ENCODE peak calls at places on chromosomes 4 and X, in six cellular contexts. One of them, this sample, is unnamed.

GRCh38 chr4:336099-336892 is 1.3 kb upstream of the ZNF141 start:
- DNase-seq in GM12878: no peak
- DNase-seq in HCT116: no peak
- DNase-seq in K562: no peak
- DNase-seq in H1: no peak
- DNase-seq in SK-N-SH: peak; percentile 78
- DNase-seq in this sample: no peak

GRCh38 chr4:9898596-9899345 is 117.3 kb downstream of the DRD5 start:
- DNase-seq in GM12878: no peak
- DNase-seq in HCT116: peak; percentile 35
- DNase-seq in K562: no peak
- DNase-seq in H1: peak; percentile 71
- DNase-seq in SK-N-SH: peak; percentile 50
- DNase-seq in this sample: peak; percentile 73

GRCh38 chr4:139696491-139696890 is 30.9 kb downstream of the MGST2 start:
- DNase-seq in GM12878: no peak
- DNase-seq in HCT116: no peak
- DNase-seq in K562: no peak
- DNase-seq in H1: no peak
- DNase-seq in SK-N-SH: no peak
- DNase-seq in this sample: no peak

GRCh38 chr4:47877204-47877603 is 37.2 kb downstream of the NFXL1 start:
- DNase-seq in GM12878: no peak
- DNase-seq in HCT116: no peak
- DNase-seq in K562: no peak
- DNase-seq in H1: no peak
- DNase-seq in SK-N-SH: no peak
- DNase-seq in this sample: no peak

GRCh38 chr4:113957961-113958360 is 21.5 kb downstream of the ARSJ start:
- DNase-seq in GM12878: no peak
- DNase-seq in HCT116: no peak
- DNase-seq in K562: no peak
- DNase-seq in H1: no peak
- DNase-seq in SK-N-SH: no peak
- DNase-seq in this sample: no peak

GRCh38 chrX:3712080-3712869 is 1.2 kb downstream of the PRKX start:
- DNase-seq in GM12878: no peak
- DNase-seq in HCT116: no peak
- DNase-seq in K562: peak; percentile 26
- DNase-seq in H1: no peak
- DNase-seq in SK-N-SH: no peak
- DNase-seq in this sample: no peak

GRCh38 chrX:118423558-118423957 is 72.1 kb upstream of the DOCK11 start:
- DNase-seq in GM12878: peak; percentile 24
- DNase-seq in HCT116: no peak
- DNase-seq in K562: no peak
- DNase-seq in H1: no peak
- DNase-seq in SK-N-SH: no peak
- DNase-seq in this sample: no peak

GRCh38 chrX:77455437-77455836 is 8.2 kb downstream of the FGF16 start:
- DNase-seq in GM12878: no peak
- DNase-seq in HCT116: no peak
- DNase-seq in K562: no peak
- DNase-seq in H1: no peak
- DNase-seq in SK-N-SH: no peak
- DNase-seq in this sample: no peak

GRCh38 chrX:24268786-24269185 is 45.1 kb downstream of the SUPT20HL2 start:
- DNase-seq in GM12878: no peak
- DNase-seq in HCT116: no peak
- DNase-seq in K562: no peak
- DNase-seq in H1: no peak
- DNase-seq in SK-N-SH: no peak
- DNase-seq in this sample: no peak

GRCh38 chrX:2710041-2710471 is 19.0 kb downstream of the CD99 start:
- DNase-seq in GM12878: no peak
- DNase-seq in HCT116: peak; percentile 51
- DNase-seq in K562: no peak
- DNase-seq in H1: no peak
- DNase-seq in SK-N-SH: no peak
- DNase-seq in this sample: no peak

GRCh38 chr4:7941111-7942018 is 1.7 kb upstream of the AFAP1 start:
- DNase-seq in GM12878: no peak
- DNase-seq in HCT116: no peak
- DNase-seq in K562: no peak
- DNase-seq in H1: no peak
- DNase-seq in SK-N-SH: no peak
- DNase-seq in this sample: no peak

DNA sequence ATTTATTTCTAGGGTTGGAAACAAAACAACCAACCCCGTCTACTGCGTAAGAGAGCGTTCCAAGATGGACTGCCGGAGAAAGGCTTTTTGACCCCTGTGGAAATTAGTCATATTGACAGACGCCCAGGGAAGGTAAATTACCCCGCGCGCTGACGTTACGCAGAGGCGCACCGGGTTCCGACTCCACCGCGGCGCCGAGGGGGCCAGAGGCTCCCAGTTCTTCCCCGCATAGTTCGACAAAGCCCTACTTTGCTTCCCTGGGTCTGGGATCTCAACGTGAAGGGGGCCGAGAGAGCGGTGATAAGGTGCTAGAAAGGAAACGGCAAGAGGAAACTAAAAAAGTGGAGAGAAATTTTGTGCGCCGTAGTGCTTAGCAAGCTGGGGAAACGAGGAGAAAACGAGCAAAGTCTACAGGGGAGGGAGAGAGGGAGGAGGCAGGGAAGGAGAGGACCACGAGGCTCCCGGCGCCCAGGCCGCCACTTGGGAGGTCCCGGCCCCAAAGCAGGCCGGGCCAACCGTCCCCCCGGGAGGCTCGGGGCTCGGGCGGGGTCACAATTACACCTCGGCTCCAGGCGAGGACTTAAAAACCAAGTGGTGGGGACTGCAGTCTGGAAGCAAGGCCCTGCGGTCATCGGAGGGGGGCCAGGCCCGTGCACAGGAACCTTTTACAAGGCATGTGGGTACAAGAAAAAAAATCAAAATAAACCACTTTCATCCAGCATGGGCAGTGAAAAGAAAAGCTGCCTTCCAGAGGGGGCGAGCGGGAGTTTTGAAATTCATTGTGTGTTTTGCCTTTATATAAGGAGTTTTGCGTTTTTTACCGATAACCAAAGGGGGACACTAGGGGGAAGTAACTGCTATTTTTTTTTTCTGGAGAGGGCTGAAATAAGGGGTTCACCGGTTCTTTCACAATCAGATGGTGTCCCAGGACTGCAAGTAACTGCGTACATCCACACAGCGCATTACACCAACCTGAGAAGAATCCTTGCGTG is 13.1 kb downstream of the HAND2 start:
- DNase-seq in GM12878: no peak
- DNase-seq in HCT116: no peak
- DNase-seq in K562: no peak
- DNase-seq in H1: no peak
- DNase-seq in SK-N-SH: peak; percentile 70
- DNase-seq in this sample: no peak
- H3K27me3 ChIP-seq in GM12878: peaks cover 8% of the 10 kb centered on the region
- H3K27me3 ChIP-seq in HCT116: peaks cover 29% of the 10 kb centered on the region
- H3K27me3 ChIP-seq in K562: no peaks in the 10 kb centered on the region
- H3K27me3 ChIP-seq in H1: peaks cover 100% of the 10 kb centered on the region
- H3K27me3 ChIP-seq in SK-N-SH: no peaks in the 10 kb centered on the region
- H3K27me3 ChIP-seq in this sample: peaks cover 100% of the 10 kb centered on the region

GRCh38 chr4:176309772-176310171 is 10.0 kb upstream of the SPCS3 start:
- DNase-seq in GM12878: no peak
- DNase-seq in HCT116: no peak
- DNase-seq in K562: no peak
- DNase-seq in H1: no peak
- DNase-seq in SK-N-SH: no peak
- DNase-seq in this sample: no peak
- TF ChIP-seq YY1 in GM12878: no peak
- TF ChIP-seq YY1 in HCT116: no peak
- TF ChIP-seq YY1 in K562: no peak
- TF ChIP-seq YY1 in H1: no peak
- TF ChIP-seq YY1 in SK-N-SH: no peak
- TF ChIP-seq YY1 in this sample: no peak

GRCh38 chrX:40154229-40154852 is 56.6 kb upstream of the BCOR start:
- DNase-seq in GM12878: no peak
- DNase-seq in HCT116: no peak
- DNase-seq in K562: peak; percentile 45
- DNase-seq in H1: no peak
- DNase-seq in SK-N-SH: peak; percentile 75
- DNase-seq in this sample: no peak
- H3K9me3 ChIP-seq in GM12878: no peaks in the 10 kb centered on the region
- H3K9me3 ChIP-seq in HCT116: no peaks in the 10 kb centered on the region
- H3K9me3 ChIP-seq in K562: no peaks in the 10 kb centered on the region
- H3K9me3 ChIP-seq in H1: no peaks in the 10 kb centered on the region
- H3K9me3 ChIP-seq in SK-N-SH: no peaks in the 10 kb centered on the region
- H3K9me3 ChIP-seq in this sample: no peaks in the 10 kb centered on the region

DNA sequence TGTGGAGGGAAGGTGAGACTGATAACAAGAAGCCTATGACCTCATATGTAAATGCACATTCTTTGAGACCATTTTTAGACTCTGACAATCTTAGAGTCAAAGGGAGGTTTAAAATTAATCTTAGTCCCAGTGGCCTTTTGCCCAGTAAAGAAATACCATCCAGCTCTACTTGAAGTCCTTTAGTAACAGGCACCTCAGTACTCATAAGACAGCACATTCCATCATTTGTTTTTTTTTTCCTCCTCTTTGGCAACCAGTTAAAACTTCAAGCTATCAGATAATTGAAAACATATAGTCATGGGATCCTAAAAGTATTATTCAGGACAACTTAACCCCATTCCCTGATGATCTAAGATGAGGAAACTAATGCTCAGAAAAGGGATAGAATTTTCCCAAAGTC is 4.6 kb downstream of the EDA2R start:
- DNase-seq in GM12878: no peak
- DNase-seq in HCT116: no peak
- DNase-seq in K562: no peak
- DNase-seq in H1: no peak
- DNase-seq in SK-N-SH: no peak
- DNase-seq in this sample: no peak
- H3K27me3 ChIP-seq in GM12878: no peaks in the 10 kb centered on the region
- H3K27me3 ChIP-seq in HCT116: no peaks in the 10 kb centered on the region
- H3K27me3 ChIP-seq in K562: no peaks in the 10 kb centered on the region
- H3K27me3 ChIP-seq in H1: no peaks in the 10 kb centered on the region
- H3K27me3 ChIP-seq in SK-N-SH: no peaks in the 10 kb centered on the region
- H3K27me3 ChIP-seq in this sample: no peaks in the 10 kb centered on the region

GRCh38 chrX:115582871-115583729 is 22.1 kb downstream of the PLS3 start:
- DNase-seq in GM12878: no peak
- DNase-seq in HCT116: no peak
- DNase-seq in K562: no peak
- DNase-seq in H1: no peak
- DNase-seq in SK-N-SH: no peak
- DNase-seq in this sample: no peak
- TF ChIP-seq YY1 in GM12878: no peak
- TF ChIP-seq YY1 in HCT116: no peak
- TF ChIP-seq YY1 in K562: no peak
- TF ChIP-seq YY1 in H1: no peak
- TF ChIP-seq YY1 in SK-N-SH: no peak
- TF ChIP-seq YY1 in this sample: no peak

GRCh38 chr4:87266986-87267385 is 46.6 kb upstream of the KLHL8 start:
- DNase-seq in GM12878: no peak
- DNase-seq in HCT116: no peak
- DNase-seq in K562: no peak
- DNase-seq in H1: no peak
- DNase-seq in SK-N-SH: peak; percentile 23
- DNase-seq in this sample: no peak

GRCh38 chr4:87270144-87270543 is 49.7 kb upstream of the KLHL8 start:
- DNase-seq in GM12878: no peak
- DNase-seq in HCT116: peak; percentile 39
- DNase-seq in K562: peak; percentile 16
- DNase-seq in H1: peak; percentile 9
- DNase-seq in SK-N-SH: peak; percentile 39
- DNase-seq in this sample: peak; percentile 11

GRCh38 chr4:87270825-87271224 is 50.4 kb upstream of the KLHL8 start:
- DNase-seq in GM12878: no peak
- DNase-seq in HCT116: no peak
- DNase-seq in K562: no peak
- DNase-seq in H1: no peak
- DNase-seq in SK-N-SH: peak; percentile 2
- DNase-seq in this sample: no peak

GRCh38 chr4:87262886-87263285 is 42.5 kb upstream of the KLHL8 start:
- DNase-seq in GM12878: no peak
- DNase-seq in HCT116: no peak
- DNase-seq in K562: no peak
- DNase-seq in H1: no peak
- DNase-seq in SK-N-SH: no peak
- DNase-seq in this sample: no peak

DNA sequence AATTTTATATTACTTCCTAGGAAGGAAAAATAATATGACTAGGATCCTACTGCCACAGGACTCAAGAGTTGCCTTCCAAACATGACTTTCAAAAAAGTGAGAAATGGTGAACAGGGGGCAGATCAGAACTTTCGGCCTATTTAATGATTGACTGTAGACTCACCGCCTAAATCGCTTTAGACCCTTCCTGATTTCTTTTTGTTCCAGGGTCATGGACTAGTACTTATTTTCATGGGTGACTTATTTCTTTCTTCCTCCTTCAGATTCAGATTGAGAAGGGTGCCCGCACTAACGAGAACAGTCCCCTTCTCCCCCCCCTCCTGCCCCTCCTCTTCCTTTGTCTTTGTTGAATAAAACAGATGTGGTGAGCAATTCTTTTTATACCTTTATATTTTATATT is 48.0 kb upstream of the KLHL8 start:
- DNase-seq in GM12878: no peak
- DNase-seq in HCT116: no peak
- DNase-seq in K562: no peak
- DNase-seq in H1: no peak
- DNase-seq in SK-N-SH: no peak
- DNase-seq in this sample: no peak
- H3K9me3 ChIP-seq in GM12878: no peaks in the 10 kb centered on the region
- H3K9me3 ChIP-seq in HCT116: no peaks in the 10 kb centered on the region
- H3K9me3 ChIP-seq in K562: no peaks in the 10 kb centered on the region
- H3K9me3 ChIP-seq in H1: no peaks in the 10 kb centered on the region
- H3K9me3 ChIP-seq in SK-N-SH: no peaks in the 10 kb centered on the region
- H3K9me3 ChIP-seq in this sample: no peaks in the 10 kb centered on the region

DNA sequence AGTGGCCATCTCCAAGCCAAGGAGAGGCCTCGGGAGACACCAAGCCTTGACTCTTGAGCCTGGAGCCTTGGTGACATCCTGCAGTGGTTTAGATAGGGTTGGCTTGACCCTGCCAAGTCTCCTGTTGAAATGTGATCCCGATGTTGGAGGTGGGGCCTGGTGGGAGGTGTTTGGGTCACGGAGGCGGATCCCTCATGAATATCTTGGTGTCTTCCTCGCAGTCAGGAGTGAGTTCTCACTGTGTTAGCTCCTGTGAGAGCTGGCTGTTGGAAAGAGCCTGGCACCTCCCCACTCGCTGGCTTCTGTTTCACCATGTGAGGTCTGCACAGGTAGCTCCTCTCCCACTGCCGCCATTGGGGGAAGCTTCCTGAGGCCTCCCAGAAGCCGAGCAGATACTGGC is 38.8 kb downstream of the ADRA2C start:
- DNase-seq in GM12878: no peak
- DNase-seq in HCT116: no peak
- DNase-seq in K562: no peak
- DNase-seq in H1: no peak
- DNase-seq in SK-N-SH: no peak
- DNase-seq in this sample: no peak
- H3K27me3 ChIP-seq in GM12878: peaks cover 1% of the 10 kb centered on the region
- H3K27me3 ChIP-seq in HCT116: peaks cover 17% of the 10 kb centered on the region
- H3K27me3 ChIP-seq in K562: peaks cover 4% of the 10 kb centered on the region
- H3K27me3 ChIP-seq in H1: peaks cover 2% of the 10 kb centered on the region
- H3K27me3 ChIP-seq in SK-N-SH: no peaks in the 10 kb centered on the region
- H3K27me3 ChIP-seq in this sample: peaks cover 13% of the 10 kb centered on the region

This sample was measured in NT2/D1.